ENCODE peak calls at places on chromosomes 16 and 17, in five cellular contexts. One of them, this sample, is unnamed.
A peak's percentile ranks its signal among the peaks of the same experiment; 100 is the strongest.

GRCh38 chr17:27502526-27503324 is 46.5 kb downstream of the KSR1 start:
- DNase-seq in brain microvascular endothelial cell: peak; percentile 78
- DNase-seq in HFF-Myc: no peak
- DNase-seq in hepatocyte: no peak
- DNase-seq in CD8-positive, alpha-beta T cell: no peak
- DNase-seq in this sample: no peak

GRCh38 chr16:12300946-12301500 is 324.5 kb downstream of the SNX29 start:
- DNase-seq in brain microvascular endothelial cell: no peak
- DNase-seq in HFF-Myc: no peak
- DNase-seq in hepatocyte: no peak
- DNase-seq in CD8-positive, alpha-beta T cell: no peak
- DNase-seq in this sample: no peak

GRCh38 chr17:8371786-8372185 is 4.7 kb downstream of the KRABD2 start:
- DNase-seq in brain microvascular endothelial cell: no peak
- DNase-seq in HFF-Myc: no peak
- DNase-seq in hepatocyte: no peak
- DNase-seq in CD8-positive, alpha-beta T cell: no peak
- DNase-seq in this sample: no peak

GRCh38 chr16:4386951-4387565 is 15.4 kb downstream of the VASN start:
- DNase-seq in brain microvascular endothelial cell: no peak
- DNase-seq in HFF-Myc: no peak
- DNase-seq in hepatocyte: no peak
- DNase-seq in CD8-positive, alpha-beta T cell: no peak
- DNase-seq in this sample: no peak

GRCh38 chr17:11031787-11032186 is 193.9 kb upstream of the PIRT start:
- DNase-seq in brain microvascular endothelial cell: no peak
- DNase-seq in HFF-Myc: no peak
- DNase-seq in hepatocyte: no peak
- DNase-seq in CD8-positive, alpha-beta T cell: no peak
- DNase-seq in this sample: peak; percentile 2

GRCh38 chr17:55641559-55642160 is 81.0 kb downstream of the TMEM100 start:
- DNase-seq in brain microvascular endothelial cell: peak; percentile 64
- DNase-seq in HFF-Myc: peak; percentile 32
- DNase-seq in hepatocyte: peak; percentile 71
- DNase-seq in CD8-positive, alpha-beta T cell: peak; percentile 4
- DNase-seq in this sample: peak; percentile 47

GRCh38 chr16:87834015-87834667 is 35.2 kb downstream of the SLC7A5 start:
- DNase-seq in brain microvascular endothelial cell: no peak
- DNase-seq in HFF-Myc: no peak
- DNase-seq in hepatocyte: no peak
- DNase-seq in CD8-positive, alpha-beta T cell: peak; percentile 6
- DNase-seq in this sample: no peak

GRCh38 chr16:21283521-21284289 is 5.6 kb upstream of the CRYM start:
- DNase-seq in brain microvascular endothelial cell: peak; percentile 34
- DNase-seq in HFF-Myc: no peak
- DNase-seq in hepatocyte: peak; percentile 79
- DNase-seq in CD8-positive, alpha-beta T cell: no peak
- DNase-seq in this sample: no peak

GRCh38 chr16:88830250-88830649 is 18.5 kb upstream of the APRT start:
- DNase-seq in brain microvascular endothelial cell: no peak
- DNase-seq in HFF-Myc: no peak
- DNase-seq in hepatocyte: peak; percentile 81
- DNase-seq in CD8-positive, alpha-beta T cell: no peak
- DNase-seq in this sample: no peak

GRCh38 chr16:89037261-89038152 is 56.1 kb upstream of the ACSF3 start:
- DNase-seq in brain microvascular endothelial cell: peak; percentile 9
- DNase-seq in HFF-Myc: no peak
- DNase-seq in hepatocyte: peak; percentile 81
- DNase-seq in CD8-positive, alpha-beta T cell: peak; percentile 26
- DNase-seq in this sample: peak; percentile 15

GRCh38 chr16:4663756-4664465 is 29.5 kb upstream of the NUDT16L1 start:
- DNase-seq in brain microvascular endothelial cell: peak; percentile 21
- DNase-seq in HFF-Myc: no peak
- DNase-seq in hepatocyte: no peak
- DNase-seq in CD8-positive, alpha-beta T cell: no peak
- DNase-seq in this sample: no peak

GRCh38 chr17:70187383-70187782 is 18.1 kb downstream of the KCNJ2 start:
- DNase-seq in brain microvascular endothelial cell: peak; percentile 8
- DNase-seq in HFF-Myc: no peak
- DNase-seq in hepatocyte: no peak
- DNase-seq in CD8-positive, alpha-beta T cell: no peak
- DNase-seq in this sample: no peak

GRCh38 chr17:71633391-71633849 is 487.4 kb upstream of the SOX9 start:
- DNase-seq in brain microvascular endothelial cell: peak; percentile 78
- DNase-seq in HFF-Myc: no peak
- DNase-seq in hepatocyte: peak; percentile 20
- DNase-seq in CD8-positive, alpha-beta T cell: no peak
- DNase-seq in this sample: no peak

GRCh38 chr16:8063151-8063550 is 527.2 kb downstream of the TMEM114 start:
- DNase-seq in brain microvascular endothelial cell: no peak
- DNase-seq in HFF-Myc: no peak
- DNase-seq in hepatocyte: no peak
- DNase-seq in CD8-positive, alpha-beta T cell: no peak
- DNase-seq in this sample: no peak

GRCh38 chr17:35313875-35314409 is 59.5 kb downstream of the SLFN11 start:
- DNase-seq in brain microvascular endothelial cell: no peak
- DNase-seq in HFF-Myc: no peak
- DNase-seq in hepatocyte: no peak
- DNase-seq in CD8-positive, alpha-beta T cell: peak; percentile 23
- DNase-seq in this sample: no peak

GRCh38 chr16:30585022-30585399 is 486 bp downstream of the ZNF785 start:
- DNase-seq in brain microvascular endothelial cell: peak; percentile 3
- DNase-seq in HFF-Myc: no peak
- DNase-seq in hepatocyte: peak; percentile 21
- DNase-seq in CD8-positive, alpha-beta T cell: no peak
- DNase-seq in this sample: no peak

GRCh38 chr17:62804822-62805221 is 3.3 kb downstream of the MARCHF10 start:
- DNase-seq in brain microvascular endothelial cell: peak; percentile 80
- DNase-seq in HFF-Myc: no peak
- DNase-seq in hepatocyte: peak; percentile 42
- DNase-seq in CD8-positive, alpha-beta T cell: no peak
- DNase-seq in this sample: no peak

GRCh38 chr17:74467221-74467951 is 952 bp downstream of the CD300A start:
- DNase-seq in brain microvascular endothelial cell: no peak
- DNase-seq in HFF-Myc: no peak
- DNase-seq in hepatocyte: no peak
- DNase-seq in CD8-positive, alpha-beta T cell: no peak
- DNase-seq in this sample: no peak

GRCh38 chr16:67027046-67027445 is 1.9 kb upstream of the CBFB start:
- DNase-seq in brain microvascular endothelial cell: no peak
- DNase-seq in HFF-Myc: no peak
- DNase-seq in hepatocyte: no peak
- DNase-seq in CD8-positive, alpha-beta T cell: no peak
- DNase-seq in this sample: no peak

GRCh38 chr17:9386401-9386800 is 189.2 kb downstream of the STX8 start:
- DNase-seq in brain microvascular endothelial cell: peak; percentile 41
- DNase-seq in HFF-Myc: no peak
- DNase-seq in hepatocyte: peak; percentile 15
- DNase-seq in CD8-positive, alpha-beta T cell: no peak
- DNase-seq in this sample: no peak

GRCh38 chr17:73551756-73552155 is 92.5 kb downstream of the SDK2 start:
- DNase-seq in brain microvascular endothelial cell: no peak
- DNase-seq in HFF-Myc: no peak
- DNase-seq in hepatocyte: no peak
- DNase-seq in CD8-positive, alpha-beta T cell: no peak
- DNase-seq in this sample: no peak

GRCh38 chr16:89094252-89094901 is 725 bp downstream of the ACSF3 start:
- DNase-seq in brain microvascular endothelial cell: no peak
- DNase-seq in HFF-Myc: no peak
- DNase-seq in hepatocyte: no peak
- DNase-seq in CD8-positive, alpha-beta T cell: peak; percentile 26
- DNase-seq in this sample: no peak

GRCh38 chr17:78979780-78980623 is at the start of gene LGALS3BP:
- DNase-seq in brain microvascular endothelial cell: peak; percentile 74
- DNase-seq in HFF-Myc: peak; percentile 27
- DNase-seq in hepatocyte: peak; percentile 86
- DNase-seq in CD8-positive, alpha-beta T cell: peak; percentile 23
- DNase-seq in this sample: no peak

GRCh38 chr17:78980624-78980972 is 875 bp upstream of the LGALS3BP start:
- DNase-seq in brain microvascular endothelial cell: no peak
- DNase-seq in HFF-Myc: no peak
- DNase-seq in hepatocyte: no peak
- DNase-seq in CD8-positive, alpha-beta T cell: no peak
- DNase-seq in this sample: no peak

GRCh38 chr17:78977681-78977943 is 2.1 kb downstream of the LGALS3BP start:
- DNase-seq in brain microvascular endothelial cell: no peak
- DNase-seq in HFF-Myc: no peak
- DNase-seq in hepatocyte: no peak
- DNase-seq in CD8-positive, alpha-beta T cell: no peak
- DNase-seq in this sample: no peak

GRCh38 chr17:78976907-78977680 is 2.6 kb downstream of the LGALS3BP start:
- DNase-seq in brain microvascular endothelial cell: no peak
- DNase-seq in HFF-Myc: no peak
- DNase-seq in hepatocyte: no peak
- DNase-seq in CD8-positive, alpha-beta T cell: no peak
- DNase-seq in this sample: no peak

DNA sequence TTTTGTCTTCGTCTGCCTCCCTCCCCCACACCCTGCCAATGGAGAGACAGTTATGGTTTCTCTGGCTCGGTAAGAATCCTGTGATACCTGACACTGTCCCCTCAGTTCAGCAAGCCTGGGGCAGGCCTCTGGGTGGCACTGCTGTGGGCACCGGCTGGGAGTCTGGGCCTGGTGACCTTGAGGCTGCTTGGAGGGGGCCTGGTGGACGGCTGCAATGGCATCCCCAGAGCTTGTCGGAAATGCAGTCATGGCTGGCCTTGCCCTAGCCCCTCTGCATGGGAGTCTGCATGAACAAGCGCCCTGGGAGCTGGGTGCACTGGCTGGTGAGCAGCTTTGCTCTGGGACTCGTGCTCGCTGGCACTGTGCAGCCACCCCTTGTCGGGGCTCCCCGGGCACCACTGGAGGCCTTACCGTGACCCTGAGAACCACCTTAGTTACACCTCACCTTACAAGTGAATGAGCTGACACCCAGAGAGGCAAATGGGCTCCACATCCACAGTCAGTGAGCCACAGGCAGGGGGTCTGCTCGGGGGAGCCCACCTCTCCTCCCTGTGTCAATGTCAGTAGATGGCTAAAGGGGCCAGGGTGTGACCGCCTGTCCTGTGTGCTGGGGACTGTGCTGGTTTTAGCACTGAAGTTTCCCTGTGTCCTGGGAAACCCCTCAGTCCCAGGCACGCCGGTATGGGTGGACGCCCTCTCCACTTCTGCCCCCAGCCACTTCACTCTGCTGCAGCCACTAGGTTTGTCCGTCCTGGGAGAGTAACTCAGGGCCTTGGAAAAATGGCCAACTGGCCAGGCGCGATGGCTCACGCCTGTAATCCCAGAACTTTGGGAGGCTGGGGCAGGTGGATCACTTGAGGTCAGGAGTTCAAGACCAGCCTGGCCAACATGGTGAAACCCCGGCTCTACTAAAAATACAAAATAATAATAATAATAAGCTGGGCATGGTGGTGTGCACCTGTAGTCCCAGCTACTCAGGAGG is 1.4 kb downstream of the LGALS3BP start:
- DNase-seq in brain microvascular endothelial cell: no peak
- DNase-seq in HFF-Myc: no peak
- DNase-seq in hepatocyte: no peak
- DNase-seq in CD8-positive, alpha-beta T cell: no peak
- DNase-seq in this sample: no peak
- H3K4me3 ChIP-seq in brain microvascular endothelial cell: no peak overlapping the region
- H3K4me3 ChIP-seq in HFF-Myc: peak overlapping the region; percentile 22
- H3K4me3 ChIP-seq in hepatocyte: no peak overlapping the region
- H3K4me3 ChIP-seq in CD8-positive, alpha-beta T cell: no peak overlapping the region
- H3K4me3 ChIP-seq in this sample: no peak overlapping the region

DNA sequence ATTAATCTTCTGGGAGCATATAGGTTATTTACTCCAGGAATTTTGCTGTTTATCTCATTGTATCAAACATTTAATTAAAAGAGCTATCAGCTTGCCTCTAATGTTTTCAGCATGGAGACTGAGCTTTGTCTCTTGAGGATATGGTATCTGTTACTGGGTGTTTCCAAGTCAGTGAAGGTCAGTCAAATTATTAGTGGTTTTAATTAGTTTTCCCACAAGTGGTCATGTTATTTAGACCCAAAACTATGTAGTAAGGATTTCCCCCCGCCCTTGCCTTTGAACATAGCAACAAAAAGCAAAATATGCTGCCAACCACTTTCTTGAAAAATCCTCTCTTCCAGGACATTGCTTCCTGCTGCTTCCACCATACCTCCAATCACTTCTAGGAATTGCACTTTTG is 355.6 kb downstream of the GRIN2A start:
- DNase-seq in brain microvascular endothelial cell: no peak
- DNase-seq in HFF-Myc: no peak
- DNase-seq in hepatocyte: no peak
- DNase-seq in CD8-positive, alpha-beta T cell: no peak
- DNase-seq in this sample: no peak
- TF ChIP-seq CTCF in brain microvascular endothelial cell: no peak
- TF ChIP-seq CTCF in HFF-Myc: no peak
- TF ChIP-seq CTCF in hepatocyte: no peak
- TF ChIP-seq CTCF in CD8-positive, alpha-beta T cell: no peak
- TF ChIP-seq CTCF in this sample: no peak

DNA sequence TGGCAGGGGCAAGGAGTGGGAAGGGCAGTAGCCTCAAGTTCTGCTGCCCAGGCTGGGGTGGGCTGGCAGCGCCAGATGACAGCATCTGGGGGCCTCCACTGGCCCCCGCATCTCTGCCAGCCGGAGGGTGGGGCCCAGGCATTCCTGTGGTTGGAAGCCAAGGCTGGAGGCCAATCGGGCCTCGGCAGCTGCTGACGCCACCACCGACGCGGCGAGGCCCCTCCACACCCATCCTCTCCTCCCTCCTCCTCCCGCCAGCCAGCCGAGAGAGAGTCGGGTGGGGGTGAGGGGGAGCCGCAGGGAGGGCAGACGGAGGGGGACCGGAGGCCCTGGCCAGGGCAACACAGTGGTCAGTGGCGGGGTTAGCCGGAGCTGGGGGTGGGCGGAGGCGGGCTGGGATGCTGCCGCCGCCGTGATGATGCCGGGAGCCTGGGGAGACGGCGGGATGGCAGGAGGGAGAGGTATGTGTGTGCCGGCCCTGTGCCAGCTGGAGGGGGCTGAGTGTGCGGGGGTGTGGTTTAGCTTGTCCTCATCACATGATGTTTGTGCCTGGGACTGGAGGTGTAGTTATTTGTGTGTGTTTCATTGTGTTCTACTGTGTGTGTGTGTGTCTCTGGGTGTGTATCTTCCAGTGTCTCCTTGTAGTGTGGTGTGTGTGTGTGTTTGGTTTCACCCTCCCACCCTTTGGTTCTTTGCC is 36.6 kb downstream of the ARHGAP23 start:
- DNase-seq in brain microvascular endothelial cell: peak; percentile 86
- DNase-seq in HFF-Myc: no peak
- DNase-seq in hepatocyte: peak; percentile 89
- DNase-seq in CD8-positive, alpha-beta T cell: no peak
- DNase-seq in this sample: no peak
- H3K4me3 ChIP-seq in brain microvascular endothelial cell: peak overlapping the region; percentile 56
- H3K4me3 ChIP-seq in HFF-Myc: peak overlapping the region; percentile 36
- H3K4me3 ChIP-seq in hepatocyte: peak overlapping the region; percentile 14
- H3K4me3 ChIP-seq in CD8-positive, alpha-beta T cell: no peak overlapping the region
- H3K4me3 ChIP-seq in this sample: no peak overlapping the region

DNA sequence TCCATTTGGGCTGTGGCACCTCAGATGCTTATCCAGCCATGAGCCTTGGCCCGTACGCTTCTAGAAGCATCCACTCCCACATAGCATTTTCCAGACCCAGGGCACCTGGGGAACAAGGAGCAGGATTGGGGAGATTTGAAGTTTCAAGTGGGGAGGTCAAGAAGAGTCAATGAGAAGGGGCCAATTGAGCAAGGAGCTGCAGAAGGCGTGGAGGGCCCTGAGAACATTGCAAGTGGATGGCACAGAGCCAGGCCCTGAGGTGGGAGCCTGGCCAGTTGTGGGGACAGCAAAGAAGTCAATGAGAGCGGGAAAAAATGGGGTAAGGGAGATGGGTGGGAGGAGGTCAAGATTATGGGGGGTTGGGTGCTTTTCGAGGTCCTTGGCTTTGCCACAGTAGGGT is 53.9 kb downstream of the TNFRSF13B start:
- DNase-seq in brain microvascular endothelial cell: no peak
- DNase-seq in HFF-Myc: no peak
- DNase-seq in hepatocyte: no peak
- DNase-seq in CD8-positive, alpha-beta T cell: no peak
- DNase-seq in this sample: no peak
- TF ChIP-seq CTCF in brain microvascular endothelial cell: no peak
- TF ChIP-seq CTCF in HFF-Myc: no peak
- TF ChIP-seq CTCF in hepatocyte: no peak
- TF ChIP-seq CTCF in CD8-positive, alpha-beta T cell: no peak
- TF ChIP-seq CTCF in this sample: no peak

This sample was measured in LNCaP clone FGC.